ENCODE peak calls at places on chromosomes 7 and 10, in nine cellular contexts. One of them, this sample, is unnamed.

GRCh38 chr10:117896517-117896916 is 150.2 kb downstream of the RAB11FIP2 start:
- DNase-seq in memory B cell: no peak
- DNase-seq in stimulated activated CD4-positive, alpha-beta T cell treated with anti-CD3 and anti-CD28 coated beads, TNF-alpha, amount 100 ng/mL, for 4 hours: no peak
- DNase-seq in GM12865: peak; percentile 4
- DNase-seq in activated CD4-positive, alpha-beta T cell treated with anti-CD3 and anti-CD28 coated beads, Interleukin-2, amount 50 U/mL, for 1 hour: no peak
- DNase-seq in neuronal stem cell: no peak
- DNase-seq in HCT116: no peak
- DNase-seq in stomach: no peak
- DNase-seq in posterior vena cava: no peak
- DNase-seq in this sample: no peak

GRCh38 chr10:131885391-131886165 is 15.2 kb upstream of the PPP2R2D start:
- DNase-seq in memory B cell: peak; percentile 83
- DNase-seq in stimulated activated CD4-positive, alpha-beta T cell treated with anti-CD3 and anti-CD28 coated beads, TNF-alpha, amount 100 ng/mL, for 4 hours: peak; percentile 69
- DNase-seq in GM12865: peak; percentile 69
- DNase-seq in activated CD4-positive, alpha-beta T cell treated with anti-CD3 and anti-CD28 coated beads, Interleukin-2, amount 50 U/mL, for 1 hour: peak; percentile 85
- DNase-seq in neuronal stem cell: peak; percentile 53
- DNase-seq in HCT116: no peak
- DNase-seq in stomach: peak; percentile 84
- DNase-seq in posterior vena cava: peak; percentile 91
- DNase-seq in this sample: no peak

GRCh38 chr10:113657544-113657943 is 6.3 kb downstream of the NRAP start:
- DNase-seq in memory B cell: no peak
- DNase-seq in stimulated activated CD4-positive, alpha-beta T cell treated with anti-CD3 and anti-CD28 coated beads, TNF-alpha, amount 100 ng/mL, for 4 hours: no peak
- DNase-seq in GM12865: no peak
- DNase-seq in activated CD4-positive, alpha-beta T cell treated with anti-CD3 and anti-CD28 coated beads, Interleukin-2, amount 50 U/mL, for 1 hour: no peak
- DNase-seq in neuronal stem cell: no peak
- DNase-seq in HCT116: no peak
- DNase-seq in stomach: no peak
- DNase-seq in posterior vena cava: no peak
- DNase-seq in this sample: no peak

GRCh38 chr10:131406676-131407392 is 95.3 kb upstream of the TCERG1L start:
- DNase-seq in memory B cell: no peak
- DNase-seq in stimulated activated CD4-positive, alpha-beta T cell treated with anti-CD3 and anti-CD28 coated beads, TNF-alpha, amount 100 ng/mL, for 4 hours: no peak
- DNase-seq in GM12865: no peak
- DNase-seq in activated CD4-positive, alpha-beta T cell treated with anti-CD3 and anti-CD28 coated beads, Interleukin-2, amount 50 U/mL, for 1 hour: no peak
- DNase-seq in neuronal stem cell: no peak
- DNase-seq in HCT116: no peak
- DNase-seq in stomach: no peak
- DNase-seq in posterior vena cava: no peak
- DNase-seq in this sample: no peak

GRCh38 chr7:73668103-73668937 is 689 bp downstream of the VPS37D start:
- DNase-seq in memory B cell: no peak
- DNase-seq in stimulated activated CD4-positive, alpha-beta T cell treated with anti-CD3 and anti-CD28 coated beads, TNF-alpha, amount 100 ng/mL, for 4 hours: no peak
- DNase-seq in GM12865: no peak
- DNase-seq in activated CD4-positive, alpha-beta T cell treated with anti-CD3 and anti-CD28 coated beads, Interleukin-2, amount 50 U/mL, for 1 hour: no peak
- DNase-seq in neuronal stem cell: no peak
- DNase-seq in HCT116: no peak
- DNase-seq in stomach: no peak
- DNase-seq in posterior vena cava: no peak
- DNase-seq in this sample: no peak

GRCh38 chr10:127715782-127716378 is 21.1 kb upstream of the FOXI2 start:
- DNase-seq in memory B cell: no peak
- DNase-seq in stimulated activated CD4-positive, alpha-beta T cell treated with anti-CD3 and anti-CD28 coated beads, TNF-alpha, amount 100 ng/mL, for 4 hours: no peak
- DNase-seq in GM12865: peak; percentile 20
- DNase-seq in activated CD4-positive, alpha-beta T cell treated with anti-CD3 and anti-CD28 coated beads, Interleukin-2, amount 50 U/mL, for 1 hour: no peak
- DNase-seq in neuronal stem cell: no peak
- DNase-seq in HCT116: peak; percentile 46
- DNase-seq in stomach: no peak
- DNase-seq in posterior vena cava: no peak
- DNase-seq in this sample: no peak

GRCh38 chr7:50449881-50450690 is at the start of gene FIGNL1:
- DNase-seq in memory B cell: peak; percentile 68
- DNase-seq in stimulated activated CD4-positive, alpha-beta T cell treated with anti-CD3 and anti-CD28 coated beads, TNF-alpha, amount 100 ng/mL, for 4 hours: peak; percentile 75
- DNase-seq in GM12865: peak; percentile 93
- DNase-seq in activated CD4-positive, alpha-beta T cell treated with anti-CD3 and anti-CD28 coated beads, Interleukin-2, amount 50 U/mL, for 1 hour: peak; percentile 74
- DNase-seq in neuronal stem cell: peak; percentile 37
- DNase-seq in HCT116: peak; percentile 55
- DNase-seq in stomach: peak; percentile 79
- DNase-seq in posterior vena cava: peak; percentile 92
- DNase-seq in this sample: peak; percentile 40

GRCh38 chr10:97499561-97500296 is 1.0 kb downstream of the UBTD1 start:
- DNase-seq in memory B cell: peak; percentile 28
- DNase-seq in stimulated activated CD4-positive, alpha-beta T cell treated with anti-CD3 and anti-CD28 coated beads, TNF-alpha, amount 100 ng/mL, for 4 hours: no peak
- DNase-seq in GM12865: no peak
- DNase-seq in activated CD4-positive, alpha-beta T cell treated with anti-CD3 and anti-CD28 coated beads, Interleukin-2, amount 50 U/mL, for 1 hour: no peak
- DNase-seq in neuronal stem cell: no peak
- DNase-seq in HCT116: no peak
- DNase-seq in stomach: peak; percentile 57
- DNase-seq in posterior vena cava: peak; percentile 94
- DNase-seq in this sample: no peak

GRCh38 chr10:74156919-74157289 is 5.9 kb downstream of the ADK start:
- DNase-seq in memory B cell: no peak
- DNase-seq in stimulated activated CD4-positive, alpha-beta T cell treated with anti-CD3 and anti-CD28 coated beads, TNF-alpha, amount 100 ng/mL, for 4 hours: no peak
- DNase-seq in GM12865: peak; percentile 64
- DNase-seq in activated CD4-positive, alpha-beta T cell treated with anti-CD3 and anti-CD28 coated beads, Interleukin-2, amount 50 U/mL, for 1 hour: no peak
- DNase-seq in neuronal stem cell: no peak
- DNase-seq in HCT116: no peak
- DNase-seq in stomach: peak; percentile 34
- DNase-seq in posterior vena cava: no peak
- DNase-seq in this sample: no peak

GRCh38 chr7:129740574-129740973 is 129.1 kb downstream of the NRF1 start:
- DNase-seq in memory B cell: no peak
- DNase-seq in stimulated activated CD4-positive, alpha-beta T cell treated with anti-CD3 and anti-CD28 coated beads, TNF-alpha, amount 100 ng/mL, for 4 hours: no peak
- DNase-seq in GM12865: no peak
- DNase-seq in activated CD4-positive, alpha-beta T cell treated with anti-CD3 and anti-CD28 coated beads, Interleukin-2, amount 50 U/mL, for 1 hour: no peak
- DNase-seq in neuronal stem cell: no peak
- DNase-seq in HCT116: no peak
- DNase-seq in stomach: no peak
- DNase-seq in posterior vena cava: no peak
- DNase-seq in this sample: no peak

GRCh38 chr7:151289891-151290290 is 41.4 kb upstream of the SMARCD3 start:
- DNase-seq in memory B cell: no peak
- DNase-seq in stimulated activated CD4-positive, alpha-beta T cell treated with anti-CD3 and anti-CD28 coated beads, TNF-alpha, amount 100 ng/mL, for 4 hours: no peak
- DNase-seq in GM12865: no peak
- DNase-seq in activated CD4-positive, alpha-beta T cell treated with anti-CD3 and anti-CD28 coated beads, Interleukin-2, amount 50 U/mL, for 1 hour: no peak
- DNase-seq in neuronal stem cell: no peak
- DNase-seq in HCT116: no peak
- DNase-seq in stomach: no peak
- DNase-seq in posterior vena cava: no peak
- DNase-seq in this sample: no peak

GRCh38 chr10:122558452-122558851 is 2.1 kb upstream of the DMBT1 start:
- DNase-seq in memory B cell: no peak
- DNase-seq in stimulated activated CD4-positive, alpha-beta T cell treated with anti-CD3 and anti-CD28 coated beads, TNF-alpha, amount 100 ng/mL, for 4 hours: no peak
- DNase-seq in GM12865: no peak
- DNase-seq in activated CD4-positive, alpha-beta T cell treated with anti-CD3 and anti-CD28 coated beads, Interleukin-2, amount 50 U/mL, for 1 hour: no peak
- DNase-seq in neuronal stem cell: no peak
- DNase-seq in HCT116: no peak
- DNase-seq in stomach: no peak
- DNase-seq in posterior vena cava: no peak
- DNase-seq in this sample: no peak

GRCh38 chr7:101707587-101707986 is 78.5 kb upstream of the MYL10 start:
- DNase-seq in memory B cell: no peak
- DNase-seq in stimulated activated CD4-positive, alpha-beta T cell treated with anti-CD3 and anti-CD28 coated beads, TNF-alpha, amount 100 ng/mL, for 4 hours: no peak
- DNase-seq in GM12865: no peak
- DNase-seq in activated CD4-positive, alpha-beta T cell treated with anti-CD3 and anti-CD28 coated beads, Interleukin-2, amount 50 U/mL, for 1 hour: no peak
- DNase-seq in neuronal stem cell: no peak
- DNase-seq in HCT116: no peak
- DNase-seq in stomach: peak; percentile 37
- DNase-seq in posterior vena cava: no peak
- DNase-seq in this sample: no peak

GRCh38 chr10:51228714-51229100 is 154.4 kb downstream of the PRKG1 start:
- DNase-seq in memory B cell: no peak
- DNase-seq in stimulated activated CD4-positive, alpha-beta T cell treated with anti-CD3 and anti-CD28 coated beads, TNF-alpha, amount 100 ng/mL, for 4 hours: no peak
- DNase-seq in GM12865: no peak
- DNase-seq in activated CD4-positive, alpha-beta T cell treated with anti-CD3 and anti-CD28 coated beads, Interleukin-2, amount 50 U/mL, for 1 hour: no peak
- DNase-seq in neuronal stem cell: no peak
- DNase-seq in HCT116: no peak
- DNase-seq in stomach: no peak
- DNase-seq in posterior vena cava: no peak
- DNase-seq in this sample: no peak

GRCh38 chr7:1738511-1738910 is 68.4 kb downstream of the ELFN1 start:
- DNase-seq in memory B cell: no peak
- DNase-seq in stimulated activated CD4-positive, alpha-beta T cell treated with anti-CD3 and anti-CD28 coated beads, TNF-alpha, amount 100 ng/mL, for 4 hours: no peak
- DNase-seq in GM12865: no peak
- DNase-seq in activated CD4-positive, alpha-beta T cell treated with anti-CD3 and anti-CD28 coated beads, Interleukin-2, amount 50 U/mL, for 1 hour: no peak
- DNase-seq in neuronal stem cell: no peak
- DNase-seq in HCT116: no peak
- DNase-seq in stomach: no peak
- DNase-seq in posterior vena cava: no peak
- DNase-seq in this sample: no peak

GRCh38 chr7:65809259-65809981 is 63.5 kb upstream of the VKORC1L1 start:
- DNase-seq in memory B cell: no peak
- DNase-seq in stimulated activated CD4-positive, alpha-beta T cell treated with anti-CD3 and anti-CD28 coated beads, TNF-alpha, amount 100 ng/mL, for 4 hours: no peak
- DNase-seq in GM12865: peak; percentile 94
- DNase-seq in activated CD4-positive, alpha-beta T cell treated with anti-CD3 and anti-CD28 coated beads, Interleukin-2, amount 50 U/mL, for 1 hour: no peak
- DNase-seq in neuronal stem cell: no peak
- DNase-seq in HCT116: no peak
- DNase-seq in stomach: no peak
- DNase-seq in posterior vena cava: no peak
- DNase-seq in this sample: no peak

GRCh38 chr10:80161321-80162084 is 29.0 kb downstream of the PLAC9 start:
- DNase-seq in memory B cell: no peak
- DNase-seq in stimulated activated CD4-positive, alpha-beta T cell treated with anti-CD3 and anti-CD28 coated beads, TNF-alpha, amount 100 ng/mL, for 4 hours: no peak
- DNase-seq in GM12865: no peak
- DNase-seq in activated CD4-positive, alpha-beta T cell treated with anti-CD3 and anti-CD28 coated beads, Interleukin-2, amount 50 U/mL, for 1 hour: no peak
- DNase-seq in neuronal stem cell: no peak
- DNase-seq in HCT116: no peak
- DNase-seq in stomach: no peak
- DNase-seq in posterior vena cava: no peak
- DNase-seq in this sample: no peak

GRCh38 chr7:43071604-43072003 is 40.8 kb upstream of the HECW1 start:
- DNase-seq in memory B cell: no peak
- DNase-seq in stimulated activated CD4-positive, alpha-beta T cell treated with anti-CD3 and anti-CD28 coated beads, TNF-alpha, amount 100 ng/mL, for 4 hours: no peak
- DNase-seq in GM12865: peak; percentile 56
- DNase-seq in activated CD4-positive, alpha-beta T cell treated with anti-CD3 and anti-CD28 coated beads, Interleukin-2, amount 50 U/mL, for 1 hour: no peak
- DNase-seq in neuronal stem cell: peak; percentile 54
- DNase-seq in HCT116: peak; percentile 12
- DNase-seq in stomach: no peak
- DNase-seq in posterior vena cava: no peak
- DNase-seq in this sample: no peak

GRCh38 chr7:44801890-44802289 is 5.4 kb downstream of the PPIA start:
- DNase-seq in memory B cell: no peak
- DNase-seq in stimulated activated CD4-positive, alpha-beta T cell treated with anti-CD3 and anti-CD28 coated beads, TNF-alpha, amount 100 ng/mL, for 4 hours: no peak
- DNase-seq in GM12865: no peak
- DNase-seq in activated CD4-positive, alpha-beta T cell treated with anti-CD3 and anti-CD28 coated beads, Interleukin-2, amount 50 U/mL, for 1 hour: no peak
- DNase-seq in neuronal stem cell: no peak
- DNase-seq in HCT116: no peak
- DNase-seq in stomach: no peak
- DNase-seq in posterior vena cava: no peak
- DNase-seq in this sample: no peak

GRCh38 chr7:28774529-28775057 is 183.5 kb downstream of the TRIL start:
- DNase-seq in memory B cell: no peak
- DNase-seq in stimulated activated CD4-positive, alpha-beta T cell treated with anti-CD3 and anti-CD28 coated beads, TNF-alpha, amount 100 ng/mL, for 4 hours: no peak
- DNase-seq in GM12865: no peak
- DNase-seq in activated CD4-positive, alpha-beta T cell treated with anti-CD3 and anti-CD28 coated beads, Interleukin-2, amount 50 U/mL, for 1 hour: no peak
- DNase-seq in neuronal stem cell: no peak
- DNase-seq in HCT116: no peak
- DNase-seq in stomach: no peak
- DNase-seq in posterior vena cava: no peak
- DNase-seq in this sample: no peak

GRCh38 chr7:7720750-7721621 is 2.6 kb upstream of the RPA3 start:
- DNase-seq in memory B cell: no peak
- DNase-seq in stimulated activated CD4-positive, alpha-beta T cell treated with anti-CD3 and anti-CD28 coated beads, TNF-alpha, amount 100 ng/mL, for 4 hours: no peak
- DNase-seq in GM12865: peak; percentile 49
- DNase-seq in activated CD4-positive, alpha-beta T cell treated with anti-CD3 and anti-CD28 coated beads, Interleukin-2, amount 50 U/mL, for 1 hour: no peak
- DNase-seq in neuronal stem cell: no peak
- DNase-seq in HCT116: no peak
- DNase-seq in stomach: no peak
- DNase-seq in posterior vena cava: no peak
- DNase-seq in this sample: no peak

GRCh38 chr7:16803881-16804673 is 722 bp downstream of the AGR2 start:
- DNase-seq in memory B cell: no peak
- DNase-seq in stimulated activated CD4-positive, alpha-beta T cell treated with anti-CD3 and anti-CD28 coated beads, TNF-alpha, amount 100 ng/mL, for 4 hours: no peak
- DNase-seq in GM12865: no peak
- DNase-seq in activated CD4-positive, alpha-beta T cell treated with anti-CD3 and anti-CD28 coated beads, Interleukin-2, amount 50 U/mL, for 1 hour: no peak
- DNase-seq in neuronal stem cell: no peak
- DNase-seq in HCT116: no peak
- DNase-seq in stomach: no peak
- DNase-seq in posterior vena cava: no peak
- DNase-seq in this sample: no peak

GRCh38 chr7:45407730-45408406 is 166.3 kb upstream of the ADCY1 start:
- DNase-seq in memory B cell: no peak
- DNase-seq in stimulated activated CD4-positive, alpha-beta T cell treated with anti-CD3 and anti-CD28 coated beads, TNF-alpha, amount 100 ng/mL, for 4 hours: no peak
- DNase-seq in GM12865: no peak
- DNase-seq in activated CD4-positive, alpha-beta T cell treated with anti-CD3 and anti-CD28 coated beads, Interleukin-2, amount 50 U/mL, for 1 hour: no peak
- DNase-seq in neuronal stem cell: no peak
- DNase-seq in HCT116: no peak
- DNase-seq in stomach: no peak
- DNase-seq in posterior vena cava: no peak
- DNase-seq in this sample: no peak

GRCh38 chr10:48606530-48607355 is 1.9 kb upstream of the ARHGAP22 start:
- DNase-seq in memory B cell: no peak
- DNase-seq in stimulated activated CD4-positive, alpha-beta T cell treated with anti-CD3 and anti-CD28 coated beads, TNF-alpha, amount 100 ng/mL, for 4 hours: no peak
- DNase-seq in GM12865: no peak
- DNase-seq in activated CD4-positive, alpha-beta T cell treated with anti-CD3 and anti-CD28 coated beads, Interleukin-2, amount 50 U/mL, for 1 hour: no peak
- DNase-seq in neuronal stem cell: no peak
- DNase-seq in HCT116: no peak
- DNase-seq in stomach: no peak
- DNase-seq in posterior vena cava: no peak
- DNase-seq in this sample: peak; percentile 85

GRCh38 chr7:135672560-135673359 is 10.4 kb downstream of the STMP1 start:
- DNase-seq in memory B cell: no peak
- DNase-seq in stimulated activated CD4-positive, alpha-beta T cell treated with anti-CD3 and anti-CD28 coated beads, TNF-alpha, amount 100 ng/mL, for 4 hours: no peak
- DNase-seq in GM12865: peak; percentile 60
- DNase-seq in activated CD4-positive, alpha-beta T cell treated with anti-CD3 and anti-CD28 coated beads, Interleukin-2, amount 50 U/mL, for 1 hour: no peak
- DNase-seq in neuronal stem cell: peak; percentile 33
- DNase-seq in HCT116: peak; percentile 37
- DNase-seq in stomach: no peak
- DNase-seq in posterior vena cava: no peak
- DNase-seq in this sample: peak; percentile 41

GRCh38 chr10:124064676-124065075 is 28.7 kb downstream of the CHST15 start:
- DNase-seq in memory B cell: no peak
- DNase-seq in stimulated activated CD4-positive, alpha-beta T cell treated with anti-CD3 and anti-CD28 coated beads, TNF-alpha, amount 100 ng/mL, for 4 hours: no peak
- DNase-seq in GM12865: peak; percentile 31
- DNase-seq in activated CD4-positive, alpha-beta T cell treated with anti-CD3 and anti-CD28 coated beads, Interleukin-2, amount 50 U/mL, for 1 hour: no peak
- DNase-seq in neuronal stem cell: no peak
- DNase-seq in HCT116: no peak
- DNase-seq in stomach: no peak
- DNase-seq in posterior vena cava: peak; percentile 52
- DNase-seq in this sample: no peak

GRCh38 chr10:15595260-15595659 is 124.5 kb downstream of the ITGA8 start:
- DNase-seq in memory B cell: no peak
- DNase-seq in stimulated activated CD4-positive, alpha-beta T cell treated with anti-CD3 and anti-CD28 coated beads, TNF-alpha, amount 100 ng/mL, for 4 hours: no peak
- DNase-seq in GM12865: no peak
- DNase-seq in activated CD4-positive, alpha-beta T cell treated with anti-CD3 and anti-CD28 coated beads, Interleukin-2, amount 50 U/mL, for 1 hour: no peak
- DNase-seq in neuronal stem cell: no peak
- DNase-seq in HCT116: no peak
- DNase-seq in stomach: no peak
- DNase-seq in posterior vena cava: no peak
- DNase-seq in this sample: no peak

GRCh38 chr10:118752401-118752800 is 2.4 kb downstream of the CACUL1 start:
- DNase-seq in memory B cell: no peak
- DNase-seq in stimulated activated CD4-positive, alpha-beta T cell treated with anti-CD3 and anti-CD28 coated beads, TNF-alpha, amount 100 ng/mL, for 4 hours: no peak
- DNase-seq in GM12865: no peak
- DNase-seq in activated CD4-positive, alpha-beta T cell treated with anti-CD3 and anti-CD28 coated beads, Interleukin-2, amount 50 U/mL, for 1 hour: no peak
- DNase-seq in neuronal stem cell: no peak
- DNase-seq in HCT116: no peak
- DNase-seq in stomach: no peak
- DNase-seq in posterior vena cava: no peak
- DNase-seq in this sample: no peak

GRCh38 chr7:19352271-19352670 is 207.1 kb upstream of the FERD3L start:
- DNase-seq in memory B cell: no peak
- DNase-seq in stimulated activated CD4-positive, alpha-beta T cell treated with anti-CD3 and anti-CD28 coated beads, TNF-alpha, amount 100 ng/mL, for 4 hours: no peak
- DNase-seq in GM12865: no peak
- DNase-seq in activated CD4-positive, alpha-beta T cell treated with anti-CD3 and anti-CD28 coated beads, Interleukin-2, amount 50 U/mL, for 1 hour: no peak
- DNase-seq in neuronal stem cell: no peak
- DNase-seq in HCT116: no peak
- DNase-seq in stomach: no peak
- DNase-seq in posterior vena cava: no peak
- DNase-seq in this sample: no peak

GRCh38 chr7:151109094-151110048 is 23.1 kb downstream of the AGAP3 start:
- DNase-seq in memory B cell: no peak
- DNase-seq in stimulated activated CD4-positive, alpha-beta T cell treated with anti-CD3 and anti-CD28 coated beads, TNF-alpha, amount 100 ng/mL, for 4 hours: no peak
- DNase-seq in GM12865: no peak
- DNase-seq in activated CD4-positive, alpha-beta T cell treated with anti-CD3 and anti-CD28 coated beads, Interleukin-2, amount 50 U/mL, for 1 hour: no peak
- DNase-seq in neuronal stem cell: no peak
- DNase-seq in HCT116: no peak
- DNase-seq in stomach: no peak
- DNase-seq in posterior vena cava: no peak
- DNase-seq in this sample: peak; percentile 28

GRCh38 chr7:47571355-47572100 is 10.4 kb downstream of the TNS3 start:
- DNase-seq in memory B cell: no peak
- DNase-seq in stimulated activated CD4-positive, alpha-beta T cell treated with anti-CD3 and anti-CD28 coated beads, TNF-alpha, amount 100 ng/mL, for 4 hours: no peak
- DNase-seq in GM12865: no peak
- DNase-seq in activated CD4-positive, alpha-beta T cell treated with anti-CD3 and anti-CD28 coated beads, Interleukin-2, amount 50 U/mL, for 1 hour: no peak
- DNase-seq in neuronal stem cell: no peak
- DNase-seq in HCT116: no peak
- DNase-seq in stomach: peak; percentile 83
- DNase-seq in posterior vena cava: peak; percentile 96
- DNase-seq in this sample: peak; percentile 86

This sample was measured in AG09319.